ENCODE peak calls at places on chromosome 20, in eight cellular contexts. T is SK-N-SH, C is PC-3, G is mammary epithelial cell, A is hepatocyte, V is neuronal stem cell, F is fibroblast of lung, S is OCI-LY7. L is an unnamed sample.

GRCh38 chr20:42549496-42549895 is 640.2 kb downstream of the PTPRT start:
- DNase-seq in T (no peak), C (no peak), G (no peak), A (no peak), V (no peak), F (no peak), S (no peak), L (no peak)

GRCh38 chr20:64223526-64224067 is 32.0 kb upstream of the PCMTD2 start:
- DNase-seq in T (no peak), C (no peak), G (no peak), A (peak), V (peak), F (peak), S (peak), L (peak)

GRCh38 chr20:12965880-12966270 is 42.9 kb upstream of the SPTLC3 start:
- DNase-seq in T (no peak), C (no peak), G (no peak), A (no peak), V (peak), F (no peak), S (no peak), L (peak)

GRCh38 chr20:33541797-33542196 is 51.9 kb downstream of the CBFA2T2 start:
- DNase-seq in T (no peak), C (no peak), G (no peak), A (no peak), V (no peak), F (no peak), S (no peak), L (no peak)

GRCh38 chr20:2742934-2743559 is 50.5 kb downstream of the EBF4 start:
- DNase-seq in T (peak), C (peak), G (peak), A (peak), V (peak), F (peak), S (peak), L (peak)

GRCh38 chr20:8963330-8963729 is 105.6 kb upstream of the PLCB4 start:
- DNase-seq in T (no peak), C (no peak), G (no peak), A (no peak), V (no peak), F (no peak), S (no peak), L (no peak)

GRCh38 chr20:14644698-14645097 is 307.3 kb upstream of the FLRT3 start:
- DNase-seq in T (no peak), C (no peak), G (no peak), A (no peak), V (no peak), F (no peak), S (no peak), L (no peak)

GRCh38 chr20:22462975-22463914 is 121.1 kb downstream of the FOXA2 start:
- DNase-seq in T (no peak), C (peak), G (peak), A (no peak), V (no peak), F (no peak), S (no peak), L (peak)

GRCh38 chr20:15345287-15345686 is 1007.9 kb upstream of the FLRT3 start:
- DNase-seq in T (no peak), C (no peak), G (no peak), A (no peak), V (no peak), F (no peak), S (no peak), L (no peak)

GRCh38 chr20:52207020-52207810 is 15.6 kb upstream of the ZFP64 start:
- DNase-seq in T (no peak), C (no peak), G (no peak), A (no peak), V (no peak), F (no peak), S (no peak), L (no peak)

GRCh38 chr20:33732166-33732970 is 572 bp downstream of the ZNF341 start:
- DNase-seq in T (no peak), C (peak), G (peak), A (no peak), V (no peak), F (peak), S (peak), L (no peak)

GRCh38 chr20:1302578-1303541 is 26.1 kb downstream of the SDCBP2 start:
- DNase-seq in T (no peak), C (no peak), G (peak), A (no peak), V (no peak), F (no peak), S (no peak), L (no peak)

GRCh38 chr20:45410887-45411286 is 2.8 kb downstream of the DBNDD2 start:
- DNase-seq in T (no peak), C (peak), G (no peak), A (no peak), V (no peak), F (no peak), S (no peak), L (no peak)

GRCh38 chr20:22501034-22501433 is 83.3 kb downstream of the FOXA2 start:
- DNase-seq in T (no peak), C (no peak), G (no peak), A (no peak), V (no peak), F (no peak), S (no peak), L (no peak)

GRCh38 chr20:45985573-45985972 is 13.6 kb upstream of the ZNF335 start:
- DNase-seq in T (no peak), C (no peak), G (no peak), A (no peak), V (no peak), F (no peak), S (no peak), L (no peak)

GRCh38 chr20:33767739-33768138 is 35.9 kb downstream of the ZNF341 start:
- DNase-seq in T (no peak), C (no peak), G (no peak), A (no peak), V (no peak), F (no peak), S (no peak), L (no peak)

GRCh38 chr20:50794846-50795634 is at the start of gene BCAS4:
- DNase-seq in T (peak), C (peak), G (peak), A (peak), V (peak), F (peak), S (peak), L (peak)

GRCh38 chr20:63202811-63203526 is 13.0 kb downstream of the YTHDF1 start:
- DNase-seq in T (no peak), C (no peak), G (no peak), A (no peak), V (no peak), F (no peak), S (no peak), L (no peak)

GRCh38 chr20:9054176-9054575 is 14.7 kb upstream of the PLCB4 start:
- DNase-seq in T (no peak), C (no peak), G (no peak), A (no peak), V (no peak), F (peak), S (no peak), L (no peak)

GRCh38 chr20:61186771-61187170 is 65.3 kb upstream of the CDH4 start:
- DNase-seq in T (no peak), C (no peak), G (no peak), A (no peak), V (no peak), F (peak), S (no peak), L (no peak)

GRCh38 chr20:42981258-42981657 is 208.4 kb downstream of the PTPRT start:
- DNase-seq in T (no peak), C (no peak), G (no peak), A (no peak), V (no peak), F (no peak), S (no peak), L (no peak)

GRCh38 chr20:60057866-60058807 is 99.9 kb downstream of the CDH26 start:
- DNase-seq in T (no peak), C (no peak), G (no peak), A (peak), V (peak), F (peak), S (peak), L (peak)

GRCh38 chr20:23164176-23164601 is 78.1 kb upstream of the CD93 start:
- DNase-seq in T (no peak), C (no peak), G (no peak), A (peak), V (no peak), F (no peak), S (no peak), L (no peak)

GRCh38 chr20:63445075-63445734 is 27.2 kb downstream of the KCNQ2 start:
- DNase-seq in T (no peak), C (no peak), G (no peak), A (no peak), V (no peak), F (no peak), S (no peak), L (no peak)

GRCh38 chr20:1330075-1330830 is 1.3 kb upstream of the SDCBP2 start:
- DNase-seq in T (peak), C (peak), G (no peak), A (peak), V (no peak), F (no peak), S (peak), L (no peak)

GRCh38 chr20:53805895-53806384 is 212.3 kb upstream of the ZNF217 start:
- DNase-seq in T (no peak), C (peak), G (peak), A (no peak), V (no peak), F (peak), S (no peak), L (no peak)

GRCh38 chr20:49586967-49587587 is 19.1 kb upstream of the PTGIS start:
- DNase-seq in T (no peak), C (no peak), G (no peak), A (no peak), V (no peak), F (peak), S (no peak), L (no peak)

GRCh38 chr20:44709797-44710196 is 5.4 kb upstream of the CCN5 start:
- DNase-seq in T (no peak), C (no peak), G (no peak), A (no peak), V (no peak), F (no peak), S (no peak), L (no peak)

GRCh38 chr20:35506872-35507638 is 22.4 kb downstream of the C20orf173 start:
- DNase-seq in T (no peak), C (peak), G (peak), A (no peak), V (no peak), F (no peak), S (no peak), L (no peak)

GRCh38 chr20:25284131-25284601 is 36.3 kb downstream of the PYGB start:
- DNase-seq in T (no peak), C (no peak), G (no peak), A (no peak), V (no peak), F (no peak), S (no peak), L (no peak)

GRCh38 chr20:30168025-30168799 is 1089.3 kb upstream of the DEFB115 start:
- DNase-seq in T (peak), C (no peak), G (no peak), A (no peak), V (no peak), F (no peak), S (no peak), L (no peak)

GRCh38 chr20:62305149-62305764 is 2.5 kb downstream of the ADRM1 start:
- DNase-seq in T (no peak), C (peak), G (peak), A (no peak), V (no peak), F (no peak), S (no peak), L (no peak)

GRCh38 chr20:4443016-4443415 is 278.7 kb upstream of the PRND start:
- DNase-seq in T (no peak), C (peak), G (peak), A (no peak), V (no peak), F (no peak), S (no peak), L (no peak)

DNA sequence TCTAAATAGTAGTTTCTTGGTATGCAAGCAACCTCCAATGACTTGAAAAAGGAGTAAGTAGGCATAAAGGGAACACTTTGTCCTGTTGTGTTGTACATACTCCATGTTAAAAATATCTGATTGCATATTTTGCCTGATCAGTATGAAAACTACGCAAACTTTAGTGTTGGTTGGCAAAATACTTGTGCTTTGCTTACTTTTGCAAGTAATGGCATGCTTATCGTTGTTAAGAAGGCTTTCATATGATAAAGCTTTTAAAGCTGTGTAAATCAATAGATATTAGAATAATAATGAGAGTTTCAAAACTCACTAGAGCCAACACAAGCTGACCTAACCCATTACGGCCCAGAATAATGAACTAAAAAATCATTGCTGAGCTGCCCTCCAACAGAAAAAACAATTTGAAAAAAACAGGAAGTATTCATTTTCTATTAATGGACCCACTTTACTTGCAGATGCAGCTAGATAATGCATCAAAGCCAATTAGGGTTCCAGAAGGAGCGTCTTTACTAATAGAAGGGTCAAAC is 82.0 kb downstream of the SNAP25 start:
- DNase-seq in T (no peak), C (no peak), G (no peak), A (no peak), V (no peak), F (no peak), S (no peak), L (no peak)
- H3K4me2 ChIP-seq in T (no peak), C (no peak), G (no peak), A (no peak), V (no peak), F (no peak), S (no peak), L (no peak)

DNA sequence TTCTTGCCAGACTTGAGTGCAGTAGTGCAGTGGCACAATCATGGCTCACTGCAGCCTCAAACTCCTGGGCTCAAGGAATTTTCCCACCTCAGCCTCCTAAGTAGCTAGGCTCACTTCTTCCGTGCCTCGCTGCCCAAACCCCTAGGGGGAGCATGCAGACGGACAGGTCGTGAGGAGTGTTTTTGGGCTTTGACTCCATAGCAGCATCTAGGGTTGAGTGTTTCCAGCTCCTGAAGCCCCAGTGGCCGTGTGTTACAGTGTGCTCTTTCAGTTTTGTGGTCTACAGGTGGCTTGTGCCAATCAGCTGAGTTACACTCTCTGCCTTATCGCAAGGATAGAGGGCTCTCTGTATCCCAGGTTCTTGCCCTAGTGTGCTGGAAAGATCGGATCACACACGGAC is 33.4 kb downstream of the NCOA3 start:
- DNase-seq in T (no peak), C (no peak), G (no peak), A (no peak), V (peak), F (no peak), S (peak), L (peak)
- H3K4me2 ChIP-seq in T (no peak), C (no peak), G (no peak), A (no peak), V (no peak), F (no peak), S (peak), L (no peak)

GRCh38 chr20:37042986-37043972 is 52.5 kb downstream of the RBL1 start:
- DNase-seq in T (no peak), C (no peak), G (no peak), A (no peak), V (no peak), F (no peak), S (peak), L (no peak)
- H3K4me2 ChIP-seq in T (no peak), C (no peak), G (no peak), A (no peak), V (no peak), F (no peak), S (peak), L (no peak)

GRCh38 chr20:57747889-57748456 is 38.2 kb upstream of the PMEPA1 start:
- DNase-seq in T (no peak), C (no peak), G (no peak), A (no peak), V (no peak), F (no peak), S (no peak), L (peak)
- H3K4me2 ChIP-seq in T (peak), C (peak), G (peak), A (no peak), V (no peak), F (no peak), S (no peak), L (no peak)

GRCh38 chr20:20331796-20332195 is 36.1 kb upstream of the INSM1 start:
- DNase-seq in T (no peak), C (no peak), G (no peak), A (no peak), V (no peak), F (no peak), S (no peak), L (no peak)

GRCh38 chr20:20334489-20334888 is 33.4 kb upstream of the INSM1 start:
- DNase-seq in T (no peak), C (no peak), G (no peak), A (no peak), V (no peak), F (no peak), S (peak), L (no peak)

GRCh38 chr20:20338133-20338730 is 29.7 kb upstream of the INSM1 start:
- DNase-seq in T (no peak), C (no peak), G (no peak), A (no peak), V (no peak), F (no peak), S (no peak), L (no peak)

GRCh38 chr20:20329564-20329963 is 38.3 kb upstream of the INSM1 start:
- DNase-seq in T (no peak), C (no peak), G (no peak), A (no peak), V (no peak), F (no peak), S (no peak), L (no peak)

DNA sequence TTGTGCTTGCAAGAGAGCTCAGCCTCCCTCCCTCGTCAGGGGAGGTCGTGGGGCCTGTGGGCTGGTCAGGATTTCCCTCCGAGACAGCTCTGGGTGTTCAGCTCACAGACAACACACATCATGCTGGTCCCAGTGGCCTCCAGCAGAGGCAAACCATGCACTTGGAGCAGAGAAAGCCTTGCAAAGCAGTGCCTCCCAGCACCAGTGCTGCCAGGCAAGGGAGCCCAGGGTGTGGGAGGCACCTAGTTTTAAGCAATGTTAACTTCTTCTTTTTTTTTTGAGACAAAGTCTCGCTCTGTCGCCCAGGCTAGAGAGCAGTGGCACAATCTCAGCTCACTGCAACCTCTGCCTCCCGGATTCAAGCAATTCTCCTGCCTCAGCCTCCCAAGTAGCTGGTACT is 34.0 kb upstream of the INSM1 start:
- DNase-seq in T (no peak), C (no peak), G (no peak), A (no peak), V (no peak), F (no peak), S (peak), L (no peak)
- H3K4me2 ChIP-seq in T (no peak), C (no peak), G (no peak), A (no peak), V (no peak), F (no peak), S (no peak), L (no peak)

GRCh38 chr20:39258253-39258652 is 296.1 kb downstream of the DHX35 start:
- DNase-seq in T (no peak), C (no peak), G (no peak), A (no peak), V (no peak), F (no peak), S (no peak), L (no peak)
- H3K4me2 ChIP-seq in T (no peak), C (no peak), G (no peak), A (no peak), V (no peak), F (no peak), S (no peak), L (no peak)

GRCh38 chr20:58531657-58532056 is 16.5 kb upstream of the APCDD1L start:
- DNase-seq in T (no peak), C (no peak), G (no peak), A (no peak), V (no peak), F (no peak), S (no peak), L (no peak)
- H3K4me2 ChIP-seq in T (no peak), C (no peak), G (no peak), A (no peak), V (no peak), F (no peak), S (no peak), L (no peak)

GRCh38 chr20:19819149-19819548 is 61.1 kb downstream of the RIN2 start:
- DNase-seq in T (no peak), C (no peak), G (no peak), A (no peak), V (no peak), F (no peak), S (no peak), L (no peak)

GRCh38 chr20:19823216-19823615 is 65.2 kb downstream of the RIN2 start:
- DNase-seq in T (no peak), C (no peak), G (no peak), A (no peak), V (no peak), F (peak), S (no peak), L (no peak)

GRCh38 chr20:19823971-19824370 is 65.9 kb downstream of the RIN2 start:
- DNase-seq in T (no peak), C (no peak), G (no peak), A (no peak), V (no peak), F (no peak), S (no peak), L (no peak)

GRCh38 chr20:19821605-19822004 is 63.5 kb downstream of the RIN2 start:
- DNase-seq in T (no peak), C (no peak), G (no peak), A (no peak), V (no peak), F (no peak), S (no peak), L (no peak)

GRCh38 chr20:19820520-19821211 is 62.6 kb downstream of the RIN2 start:
- DNase-seq in T (no peak), C (no peak), G (no peak), A (no peak), V (no peak), F (no peak), S (no peak), L (no peak)
- H3K4me2 ChIP-seq in T (no peak), C (no peak), G (no peak), A (no peak), V (no peak), F (no peak), S (no peak), L (no peak)